ENCODE peak calls at places on chromosomes 12 and 14, in seven cellular contexts. R, H, Y, P, T, K and V are unnamed samples.

GRCh38 chr12:123660328-123660727 is 10.6 kb upstream of the TCTN2 start:
- DNase-seq in T (no peak), P (peak), H (peak), Y (no peak), R (no peak), K (peak), V (no peak)

GRCh38 chr12:76495556-76495955 is 64.0 kb downstream of the OSBPL8 start:
- DNase-seq in R (no peak), Y (no peak), T (no peak), K (no peak), P (no peak), H (no peak), V (no peak)

GRCh38 chr14:104865069-104865630 is at the start of gene CEP170B:
- DNase-seq in K (peak), Y (no peak), P (peak), T (no peak), R (peak), H (peak), V (peak)

GRCh38 chr12:34126239-34126641 is 103.9 kb downstream of the ALG10 start:
- DNase-seq in H (no peak), T (no peak), P (no peak), K (no peak), R (no peak), Y (no peak), V (no peak)

GRCh38 chr12:63967781-63968180 is 123.3 kb downstream of the SRGAP1 start:
- DNase-seq in K (peak), P (no peak), Y (no peak), T (no peak), H (no peak), R (no peak), V (no peak)

GRCh38 chr14:84584526-84584925 is 945.4 kb upstream of the FLRT2 start:
- DNase-seq in P (no peak), K (no peak), T (no peak), H (no peak), Y (no peak), R (no peak), V (no peak)

GRCh38 chr12:56947633-56948535 is 9.5 kb downstream of the RDH16 start:
- DNase-seq in H (no peak), K (no peak), P (no peak), Y (no peak), T (peak), R (peak), V (no peak)

GRCh38 chr12:4909397-4909733 is 340 bp upstream of the KCNA1 start:
- DNase-seq in Y (no peak), R (peak), P (no peak), T (peak), H (no peak), K (no peak), V (peak)

GRCh38 chr14:81396108-81396507 is 4.0 kb downstream of the STON2 start:
- DNase-seq in P (no peak), K (no peak), H (no peak), T (no peak), R (peak), Y (no peak), V (no peak)

GRCh38 chr12:12608557-12608957 is 3.1 kb upstream of the CREBL2 start:
- DNase-seq in H (no peak), Y (no peak), P (no peak), T (no peak), R (no peak), K (peak), V (no peak)

GRCh38 chr12:118061011-118061875 is at the start of gene WSB2:
- DNase-seq in Y (peak), K (peak), H (peak), R (peak), T (peak), P (no peak), V (peak)

GRCh38 chr14:40374221-40374620 is 942.0 kb upstream of the FBXO33 start:
- DNase-seq in H (no peak), R (no peak), P (no peak), T (no peak), K (no peak), Y (no peak), V (no peak)

GRCh38 chr12:115570271-115570777 is 707.2 kb downstream of the MED13L start:
- DNase-seq in R (no peak), K (peak), T (no peak), P (no peak), Y (peak), H (no peak), V (no peak)

GRCh38 chr14:106210650-106211049 is 684.3 kb downstream of the TMEM121 start:
- DNase-seq in Y (no peak), P (no peak), R (no peak), T (no peak), H (no peak), K (no peak), V (no peak)

GRCh38 chr14:53569471-53569870 is 387.2 kb downstream of the BMP4 start:
- DNase-seq in T (no peak), H (no peak), P (no peak), R (no peak), Y (no peak), K (no peak), V (no peak)

GRCh38 chr12:124721501-124722154 is 142.0 kb downstream of the SCARB1 start:
- DNase-seq in R (no peak), H (no peak), K (peak), T (no peak), P (no peak), Y (no peak), V (no peak)

GRCh38 chr12:91877461-91878230 is 268.0 kb downstream of the BTG1 start:
- DNase-seq in K (no peak), P (no peak), Y (no peak), H (no peak), R (no peak), T (no peak), V (no peak)

GRCh38 chr12:122721057-122721545 is 4.5 kb upstream of the HCAR3 start:
- DNase-seq in H (no peak), K (no peak), T (no peak), Y (no peak), P (no peak), R (no peak), V (no peak)

GRCh38 chr14:70905316-70905715 is 1.9 kb upstream of the PCNX1 start:
- DNase-seq in Y (no peak), P (no peak), T (no peak), K (peak), R (no peak), H (peak), V (no peak)

GRCh38 chr12:9761407-9761736 is 671 bp upstream of the CD69 start:
- DNase-seq in Y (no peak), R (no peak), H (peak), T (no peak), P (no peak), K (no peak), V (no peak)

GRCh38 chr12:102454808-102455760 is 25.3 kb downstream of the IGF1 start:
- DNase-seq in K (peak), P (peak), T (no peak), Y (no peak), H (peak), R (no peak), V (no peak)

GRCh38 chr14:71438684-71439083 is 493.5 kb upstream of the RGS6 start:
- DNase-seq in T (no peak), R (no peak), H (no peak), Y (no peak), P (no peak), K (peak), V (no peak)

GRCh38 chr12:130838284-130838950 is 633 bp downstream of the STX2 start:
- DNase-seq in K (no peak), H (peak), Y (peak), R (peak), P (no peak), T (peak), V (peak)

GRCh38 chr12:62632521-62632920 is 165.9 kb downstream of the MON2 start:
- DNase-seq in K (no peak), Y (no peak), P (no peak), R (peak), H (peak), T (peak), V (peak)

GRCh38 chr12:50845021-50845647 is 2.4 kb downstream of the TMPRSS12 start:
- DNase-seq in T (no peak), P (no peak), K (peak), H (no peak), R (no peak), Y (no peak), V (no peak)

GRCh38 chr12:56728139-56728861 is 3.2 kb upstream of the NACA start:
- DNase-seq in Y (no peak), R (no peak), H (no peak), P (no peak), K (no peak), T (no peak), V (no peak)

GRCh38 chr12:31106101-31106803 is 32.6 kb downstream of the DDX11 start:
- DNase-seq in H (no peak), K (no peak), Y (no peak), T (no peak), R (no peak), P (no peak), V (peak)

GRCh38 chr12:75289678-75290200 is 40.4 kb downstream of the CAPS2 start:
- DNase-seq in H (peak), P (no peak), T (no peak), K (peak), Y (no peak), R (no peak), V (no peak)

GRCh38 chr12:51403744-51404143 is 12.5 kb upstream of the GALNT6 start:
- DNase-seq in R (no peak), K (no peak), P (peak), H (no peak), T (no peak), Y (no peak), V (peak)

GRCh38 chr12:121132601-121133481 is at the start of gene P2RX7:
- DNase-seq in P (peak), T (peak), Y (no peak), K (peak), H (peak), R (peak), V (peak)

GRCh38 chr12:130632582-130633174 is 83.4 kb downstream of the RIMBP2 start:
- DNase-seq in H (no peak), R (no peak), Y (no peak), P (no peak), T (no peak), K (no peak), V (no peak)

DNA sequence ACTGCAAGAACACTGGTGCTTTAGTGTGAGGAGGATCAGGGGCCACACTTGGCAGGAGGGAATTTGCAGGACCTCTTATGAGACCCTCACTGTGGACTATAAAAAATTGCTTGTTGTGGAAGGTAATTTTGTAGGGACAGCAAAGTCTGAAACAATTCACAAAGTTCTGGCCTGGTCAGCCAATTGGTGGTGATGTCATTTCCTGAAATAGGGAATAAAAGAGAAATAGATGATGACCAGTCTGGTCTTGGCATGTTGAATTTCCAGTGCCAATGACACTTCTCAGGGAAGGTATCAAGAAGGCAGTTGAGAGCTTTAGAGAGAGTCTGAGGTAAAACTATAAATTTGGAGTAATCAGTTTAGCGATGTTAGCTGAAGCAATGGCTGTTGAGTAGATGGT is 129.3 kb upstream of the LMNTD1 start:
- DNase-seq in H (no peak), P (no peak), Y (no peak), T (no peak), R (no peak), K (peak), V (no peak)
- H3K4ac ChIP-seq in H (no peak), P (no peak), Y (no peak), T (no peak), R (no peak), K (no peak), V (no peak)

GRCh38 chr12:85874064-85874463 is at the start of gene NTS:
- DNase-seq in Y (peak), H (peak), R (peak), T (no peak), K (no peak), P (no peak), V (peak)
- H3K4ac ChIP-seq in Y (no peak), H (no peak), R (no peak), T (no peak), K (no peak), P (no peak), V (no peak)

DNA sequence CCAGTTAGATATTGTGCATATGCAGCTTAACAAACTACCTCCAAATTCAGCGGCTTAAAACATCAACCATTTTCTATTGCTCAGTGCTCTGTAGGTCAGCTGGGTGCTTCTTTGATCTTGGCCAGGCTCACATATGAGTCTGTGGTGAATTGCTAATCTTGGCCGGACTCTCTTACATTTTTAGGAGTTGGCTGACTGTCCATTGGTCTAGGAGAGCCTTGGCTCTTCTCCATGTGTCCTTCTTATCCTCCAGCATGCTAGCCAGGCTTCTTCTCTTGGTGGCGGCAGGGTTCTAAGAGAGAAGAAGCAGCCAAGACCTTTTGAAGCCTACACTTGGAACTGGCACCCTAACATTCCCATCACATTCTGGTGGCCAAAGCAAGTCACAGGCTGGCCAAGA is 174.3 kb upstream of the PWP1 start:
- DNase-seq in R (no peak), P (no peak), Y (no peak), K (peak), H (no peak), T (no peak), V (no peak)
- H3K4ac ChIP-seq in R (no peak), P (no peak), Y (no peak), K (no peak), H (no peak), T (no peak), V (no peak)

GRCh38 chr14:72824051-72824450 is 69.8 kb downstream of the DPF3 start:
- DNase-seq in R (peak), H (no peak), Y (no peak), T (no peak), P (peak), K (no peak), V (no peak)

GRCh38 chr14:72828604-72829003 is 65.3 kb downstream of the DPF3 start:
- DNase-seq in H (no peak), R (no peak), Y (no peak), T (no peak), P (no peak), K (no peak), V (no peak)

GRCh38 chr14:72825486-72825885 is 68.4 kb downstream of the DPF3 start:
- DNase-seq in K (no peak), P (no peak), T (no peak), Y (no peak), H (no peak), R (peak), V (no peak)

GRCh38 chr14:72822946-72823611 is 70.8 kb downstream of the DPF3 start:
- DNase-seq in R (no peak), K (no peak), H (no peak), P (peak), T (no peak), Y (no peak), V (no peak)

GRCh38 chr14:72826039-72826438 is 67.9 kb downstream of the DPF3 start:
- DNase-seq in K (no peak), P (no peak), R (peak), T (no peak), H (no peak), Y (no peak), V (no peak)
- H3K4ac ChIP-seq in K (no peak), P (no peak), R (no peak), T (no peak), H (no peak), Y (no peak), V (no peak)

DNA sequence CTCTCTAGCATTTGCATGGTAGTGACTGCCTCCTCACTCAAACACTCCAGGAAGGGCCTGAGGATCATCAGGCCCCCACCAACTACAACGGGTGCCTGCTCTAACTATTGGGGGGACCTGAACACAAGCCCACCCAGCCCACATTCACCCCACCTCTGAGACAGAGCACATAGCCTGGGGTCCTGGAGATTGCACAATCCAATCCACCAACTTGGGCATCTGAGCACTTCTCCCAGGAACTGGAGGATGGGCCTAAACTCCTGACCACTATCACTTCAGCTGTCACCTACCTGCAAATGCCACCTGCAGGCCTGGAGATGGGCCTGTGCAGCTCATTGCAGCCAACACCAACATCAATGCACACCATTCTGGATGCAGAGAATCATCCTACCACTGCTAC is 66.6 kb downstream of the TMTC3 start:
- DNase-seq in H (no peak), Y (no peak), R (no peak), K (no peak), P (no peak), T (no peak), V (no peak)
- H3K4ac ChIP-seq in H (no peak), Y (no peak), R (no peak), K (no peak), P (no peak), T (no peak), V (no peak)